ENCODE peak calls at places on chromosomes 2 and 18, in five cellular contexts. T, L, U, V and Z are unnamed samples. For H3K4me1, the result is how much of the 10 kb centered on the place peaks cover.

GRCh38 chr2:205982776-205983327 is 103.1 kb downstream of the INO80D start:
- DNase-seq in T (no peak), L (no peak), U (no peak), V (no peak), Z (no peak)

GRCh38 chr2:236619910-236620612 is 50.4 kb downstream of the ACKR3 start:
- DNase-seq in T (no peak), L (no peak), U (no peak), V (no peak), Z (no peak)

GRCh38 chr2:102661846-102662245 is 42.5 kb downstream of the SLC9A2 start:
- DNase-seq in T (no peak), L (no peak), U (no peak), V (no peak), Z (no peak)

GRCh38 chr18:43760010-43760409 is 482.7 kb upstream of the SYT4 start:
- DNase-seq in T (no peak), L (no peak), U (no peak), V (no peak), Z (no peak)

GRCh38 chr18:46596119-46596518 is 60.9 kb downstream of the LOXHD1 start:
- DNase-seq in T (no peak), L (no peak), U (no peak), V (no peak), Z (no peak)

GRCh38 chr2:241017228-241017940 is 19.0 kb downstream of the SNED1 start:
- DNase-seq in T (no peak), L (no peak), U (no peak), V (no peak), Z (peak)

GRCh38 chr2:127675335-127676261 is at the start of gene LIMS2:
- DNase-seq in T (peak), L (peak), U (peak), V (peak), Z (peak)

GRCh38 chr2:5981241-5982055 is 289.3 kb downstream of the SOX11 start:
- DNase-seq in T (peak), L (no peak), U (peak), V (peak), Z (peak)

GRCh38 chr2:123908522-123908921 is 116.6 kb upstream of the CNTNAP5 start:
- DNase-seq in T (no peak), L (no peak), U (no peak), V (no peak), Z (no peak)

GRCh38 chr2:67604360-67604759 is 207.2 kb downstream of the ETAA1 start:
- DNase-seq in T (peak), L (no peak), U (no peak), V (peak), Z (peak)

GRCh38 chr2:70088508-70089219 is 1.4 kb downstream of the PCBP1 start:
- DNase-seq in T (no peak), L (no peak), U (no peak), V (peak), Z (no peak)

GRCh38 chr2:1613731-1614354 is 130.5 kb downstream of the PXDN start:
- DNase-seq in T (peak), L (no peak), U (peak), V (peak), Z (peak)

GRCh38 chr18:25279961-25280360 is 72.0 kb downstream of the ZNF521 start:
- DNase-seq in T (no peak), L (no peak), U (no peak), V (no peak), Z (no peak)

GRCh38 chr2:47221956-47222355 is 66.8 kb upstream of the STPG4 start:
- DNase-seq in T (peak), L (no peak), U (no peak), V (peak), Z (no peak)

GRCh38 chr2:68971591-68972231 is 2.7 kb upstream of the GKN1 start:
- DNase-seq in T (peak), L (peak), U (no peak), V (peak), Z (no peak)

GRCh38 chr2:75047907-75048625 is 89.6 kb downstream of the POLE4 start:
- DNase-seq in T (peak), L (peak), U (no peak), V (peak), Z (no peak)

GRCh38 chr2:4047961-4048891 is 344.9 kb downstream of the DCDC2C start:
- DNase-seq in T (no peak), L (no peak), U (no peak), V (no peak), Z (no peak)

GRCh38 chr18:74493689-74494088 is 2.5 kb upstream of the CNDP2 start:
- DNase-seq in T (peak), L (peak), U (peak), V (peak), Z (peak)

GRCh38 chr2:152518656-152519580 is 183.9 kb downstream of the FMNL2 start:
- DNase-seq in T (no peak), L (no peak), U (no peak), V (no peak), Z (no peak)

GRCh38 chr2:229610359-229610758 is 104.0 kb downstream of the DNER start:
- DNase-seq in T (no peak), L (no peak), U (no peak), V (peak), Z (no peak)

GRCh38 chr18:39414009-39414700 is 1848.6 kb upstream of the CELF4 start:
- DNase-seq in T (peak), L (no peak), U (no peak), V (peak), Z (no peak)

GRCh38 chr2:227310756-227311110 is 14.3 kb upstream of the MFF start:
- DNase-seq in T (no peak), L (no peak), U (no peak), V (peak), Z (no peak)

GRCh38 chr2:240642806-240643092 is 17.5 kb downstream of the GPR35 start:
- DNase-seq in T (no peak), L (no peak), U (no peak), V (no peak), Z (no peak)

GRCh38 chr18:25786778-25787177 is 303.6 kb downstream of the SS18 start:
- DNase-seq in T (peak), L (no peak), U (no peak), V (peak), Z (no peak)

GRCh38 chr2:128197059-128197458 is 106.1 kb downstream of the UGGT1 start:
- DNase-seq in T (no peak), L (no peak), U (no peak), V (no peak), Z (no peak)

GRCh38 chr2:135664623-135665068 is 77.0 kb upstream of the UBXN4 start:
- DNase-seq in T (peak), L (no peak), U (no peak), V (peak), Z (no peak)

GRCh38 chr2:67156796-67157195 is 240.3 kb upstream of the ETAA1 start:
- DNase-seq in T (no peak), L (no peak), U (no peak), V (no peak), Z (no peak)

GRCh38 chr2:165957030-165957675 is 3.6 kb upstream of the TTC21B start:
- DNase-seq in T (no peak), L (no peak), U (peak), V (no peak), Z (no peak)

GRCh38 chr2:186129767-186130581 is 356.1 kb upstream of the ZC3H15 start:
- DNase-seq in T (peak), L (no peak), U (no peak), V (peak), Z (no peak)

GRCh38 chr2:203870481-203870880 is 2.9 kb downstream of the CTLA4 start:
- DNase-seq in T (no peak), L (no peak), U (no peak), V (no peak), Z (no peak)
- H3K4me1 ChIP-seq in T (under half), L (under half), U (under half), V (under half), Z (under half)

GRCh38 chr2:96534131-96534530 is 2.4 kb upstream of the ARID5A start:
- DNase-seq in T (no peak), L (no peak), U (no peak), V (no peak), Z (no peak)

GRCh38 chr2:96533292-96534073 is 3.1 kb upstream of the ARID5A start:
- DNase-seq in T (peak), L (no peak), U (no peak), V (peak), Z (peak)

GRCh38 chr2:96535331-96535730 is 1.2 kb upstream of the ARID5A start:
- DNase-seq in T (no peak), L (no peak), U (no peak), V (no peak), Z (peak)

GRCh38 chr2:96536445-96537065 is at the start of gene ARID5A:
- DNase-seq in T (peak), L (peak), U (peak), V (peak), Z (peak)

DNA sequence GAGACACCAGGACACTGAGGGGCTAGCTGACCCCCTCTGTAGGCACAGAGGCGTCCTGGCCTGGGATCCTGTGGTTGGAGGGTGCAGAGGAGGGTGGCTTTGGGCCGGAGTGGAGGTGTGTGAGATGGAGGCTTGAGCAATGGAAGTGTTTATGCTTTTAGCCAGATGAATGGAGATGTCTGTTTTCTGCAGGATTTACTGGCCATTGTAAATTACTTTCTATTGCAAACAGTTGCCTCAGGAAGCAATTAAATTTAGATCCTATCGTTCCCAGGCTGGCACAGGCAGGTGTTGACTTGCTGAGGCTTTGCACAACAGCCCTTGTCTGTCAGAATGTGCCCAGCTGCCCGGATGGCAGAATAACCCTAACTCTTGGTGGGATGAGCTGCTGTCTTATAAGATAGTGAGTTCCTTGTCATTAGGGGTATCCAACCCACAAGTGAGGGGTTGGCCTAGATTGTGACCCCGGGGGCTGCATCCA is 1.8 kb upstream of the ARID5A start:
- DNase-seq in T (no peak), L (no peak), U (no peak), V (no peak), Z (no peak)
- H3K4me1 ChIP-seq in T (under half), L (under half), U (under half), V (under half), Z (under half)

GRCh38 chr2:170714156-170715061 is 728 bp upstream of the SP5 start:
- DNase-seq in T (peak), L (peak), U (peak), V (no peak), Z (peak)
- H3K4me1 ChIP-seq in T (under half), L (under half), U (under half), V (under half), Z (under half)

GRCh38 chr2:24617431-24617830 is 126.4 kb downstream of the NCOA1 start:
- DNase-seq in T (no peak), L (no peak), U (no peak), V (peak), Z (no peak)

GRCh38 chr2:24625728-24626484 is 134.9 kb downstream of the NCOA1 start:
- DNase-seq in T (no peak), L (no peak), U (no peak), V (no peak), Z (peak)

GRCh38 chr2:24623535-24623934 is 132.5 kb downstream of the NCOA1 start:
- DNase-seq in T (no peak), L (no peak), U (no peak), V (no peak), Z (no peak)

GRCh38 chr2:24620936-24621335 is 129.9 kb downstream of the NCOA1 start:
- DNase-seq in T (no peak), L (no peak), U (no peak), V (peak), Z (no peak)

GRCh38 chr2:24621779-24622538 is 130.9 kb downstream of the NCOA1 start:
- DNase-seq in T (no peak), L (no peak), U (no peak), V (no peak), Z (no peak)
- H3K4me1 ChIP-seq in T (under half), L (under half), U (under half), V (under half), Z (under half)